ENCODE peak calls at places on chromosomes 7 and 10, in seven cellular contexts. G is keratinocyte; V is GM06990; A is BJ; P is CD8-positive, alpha-beta T cell; E is transverse colon; Q is left ventricle myocardium inferior. M is an unnamed sample. For H3K27me3, the result is how much of the 10 kb centered on the place peaks cover.

GRCh38 chr10:32985781-32986350 is 27.8 kb upstream of the ITGB1 start:
- DNase-seq in Q (no peak), V (no peak), P (no peak), A (no peak), E (no peak), G (no peak), M (no peak)

GRCh38 chr10:128854965-128855364 is 612.1 kb upstream of the MGMT start:
- DNase-seq in A (no peak), Q (peak), G (no peak), E (peak), V (no peak), P (no peak), M (peak)

GRCh38 chr10:70834448-70835151 is 18.9 kb downstream of the SGPL1 start:
- DNase-seq in P (no peak), V (no peak), E (no peak), Q (no peak), G (no peak), A (no peak), M (no peak)

GRCh38 chr7:73612598-73613269 is 11.6 kb downstream of the MLXIPL start:
- DNase-seq in P (no peak), Q (no peak), V (no peak), G (no peak), E (peak), A (no peak), M (no peak)

GRCh38 chr7:85103962-85104361 is 82.9 kb downstream of the SEMA3D start:
- DNase-seq in A (no peak), G (peak), E (no peak), Q (no peak), V (no peak), P (no peak), M (no peak)

GRCh38 chr10:70661623-70662361 is 10.5 kb upstream of the ADAMTS14 start:
- DNase-seq in A (no peak), G (no peak), P (no peak), V (no peak), Q (no peak), E (no peak), M (no peak)

GRCh38 chr10:83233691-83234090 is 905.6 kb upstream of the GHITM start:
- DNase-seq in G (no peak), E (no peak), P (no peak), V (no peak), A (no peak), Q (no peak), M (no peak)

GRCh38 chr7:46486264-46487206 is 565.5 kb upstream of the IGFBP3 start:
- DNase-seq in G (peak), V (no peak), A (peak), Q (peak), E (peak), P (no peak), M (peak)

GRCh38 chr7:18262054-18262453 is 233.5 kb upstream of the HDAC9 start:
- DNase-seq in G (no peak), P (no peak), E (no peak), V (no peak), A (no peak), Q (no peak), M (no peak)

GRCh38 chr7:129989466-129989865 is 36.7 kb upstream of the UBE2H start:
- DNase-seq in Q (no peak), A (no peak), V (peak), P (peak), G (no peak), E (no peak), M (no peak)

GRCh38 chr10:131933016-131933694 is 32.3 kb downstream of the PPP2R2D start:
- DNase-seq in E (peak), P (no peak), V (no peak), A (no peak), G (no peak), Q (no peak), M (no peak)

GRCh38 chr7:17130281-17131059 is 168.0 kb upstream of the AHR start:
- DNase-seq in P (no peak), E (no peak), Q (no peak), V (no peak), G (no peak), A (peak), M (peak)

GRCh38 chr10:90418869-90419652 is 438.8 kb downstream of the HTR7 start:
- DNase-seq in A (peak), Q (no peak), E (no peak), G (peak), P (no peak), V (no peak), M (peak)

GRCh38 chr10:97827778-97828291 is 21.8 kb upstream of the GOLGA7B start:
- DNase-seq in P (no peak), G (no peak), E (no peak), V (no peak), Q (no peak), A (no peak), M (peak)

GRCh38 chr7:107180378-107180777 is 11.6 kb downstream of the HBP1 start:
- DNase-seq in P (peak), Q (no peak), G (no peak), V (no peak), E (peak), A (no peak), M (no peak)

GRCh38 chr10:110762109-110762848 is 109.4 kb upstream of the PDCD4 start:
- DNase-seq in G (no peak), A (no peak), V (no peak), Q (no peak), E (no peak), P (no peak), M (no peak)

GRCh38 chr10:103278862-103279298 is 1.9 kb downstream of the INA start:
- DNase-seq in Q (peak), P (peak), V (no peak), A (no peak), G (no peak), E (peak), M (no peak)

GRCh38 chr10:35554036-35554435 is 51.1 kb upstream of the GJD4 start:
- DNase-seq in P (no peak), Q (no peak), V (no peak), E (no peak), A (no peak), G (no peak), M (no peak)

GRCh38 chr10:128587689-128588088 is 461.5 kb upstream of the MKI67 start:
- DNase-seq in V (no peak), P (no peak), G (no peak), A (no peak), E (no peak), Q (no peak), M (no peak)

GRCh38 chr7:127761196-127761595 is 109.2 kb downstream of the SND1 start:
- DNase-seq in P (no peak), A (no peak), V (no peak), E (no peak), Q (no peak), G (no peak), M (no peak)

GRCh38 chr7:151275813-151276577 is 27.5 kb upstream of the SMARCD3 start:
- DNase-seq in A (no peak), G (no peak), V (no peak), Q (no peak), P (no peak), E (no peak), M (no peak)

DNA sequence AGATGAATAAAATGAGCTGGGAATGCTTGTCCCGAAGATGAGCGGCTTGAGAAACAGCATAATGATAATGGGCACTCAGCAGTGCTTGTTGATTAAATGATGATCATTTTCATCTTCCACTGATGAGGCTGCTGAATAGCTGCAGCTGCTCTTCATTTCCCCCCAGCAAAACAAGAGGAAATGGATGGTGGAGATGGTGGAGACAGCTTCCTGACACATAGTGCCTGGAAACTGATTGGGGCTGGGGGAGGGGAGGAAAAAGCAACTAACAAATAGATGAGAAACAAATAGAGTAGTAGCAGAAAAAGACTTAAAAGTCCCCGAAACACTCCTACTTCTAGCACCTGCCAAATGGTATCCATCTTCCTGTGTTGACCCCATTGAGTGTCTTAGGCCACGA is 41.4 kb downstream of the MRC1 start:
- DNase-seq in Q (no peak), G (no peak), E (no peak), A (no peak), V (no peak), P (no peak), M (no peak)
- TF ChIP-seq CTCF in Q (no peak), G (no peak), E (no peak), A (no peak), V (no peak), P (no peak), M (no peak)

GRCh38 chr7:99665989-99666388 is 13.8 kb downstream of the CYP3A5 start:
- DNase-seq in G (no peak), Q (no peak), A (no peak), E (no peak), P (no peak), V (no peak), M (no peak)
- H3K27me3 ChIP-seq in G (under half), Q (under half), A (under half), E (under half), P (under half), V (under half), M (under half)

DNA sequence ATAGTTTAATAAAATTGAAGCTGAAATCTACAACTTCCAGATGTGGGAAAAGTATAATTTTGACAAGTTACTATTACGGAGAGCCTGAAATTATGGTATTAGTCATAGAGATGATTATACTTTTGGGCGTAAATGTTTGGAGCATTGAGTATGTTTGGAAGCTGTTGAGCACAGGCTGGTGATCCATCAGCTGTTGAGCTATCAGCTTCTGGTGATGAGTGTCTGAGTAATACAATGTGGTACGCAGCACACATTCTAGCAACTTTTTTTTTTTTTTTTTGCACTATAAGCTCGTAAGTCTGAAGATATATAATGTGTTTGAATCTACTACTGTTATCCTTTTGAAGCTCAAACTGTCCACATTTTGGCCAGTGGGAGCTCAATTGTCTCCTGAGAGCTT is 123.4 kb downstream of the ATE1 start:
- DNase-seq in Q (no peak), G (no peak), E (no peak), P (no peak), A (no peak), V (no peak), M (no peak)
- H3K4me3 ChIP-seq in Q (no peak), G (no peak), E (no peak), P (no peak), A (no peak), V (no peak), M (no peak)

DNA sequence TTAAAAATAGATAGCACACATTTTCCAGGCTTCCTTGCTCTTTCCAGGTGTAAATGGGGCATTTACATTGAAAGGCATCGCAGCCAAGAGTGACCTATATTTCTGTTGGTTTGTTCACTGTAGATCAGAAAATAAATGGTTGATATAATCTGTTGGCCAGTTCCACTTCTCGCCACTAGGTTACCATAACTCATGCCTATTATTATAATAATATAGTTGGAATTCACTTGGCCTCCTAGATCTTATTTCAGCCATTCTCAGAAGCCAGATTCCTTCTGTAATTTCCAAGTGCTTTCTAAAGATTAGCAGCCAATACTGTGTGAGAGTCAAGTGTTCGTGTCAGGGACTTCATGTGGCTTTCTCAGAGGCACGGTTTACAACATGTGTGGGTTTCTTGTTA is 179.5 kb downstream of the DNAH11 start:
- DNase-seq in A (no peak), Q (no peak), V (no peak), G (no peak), P (no peak), E (no peak), M (no peak)
- TF ChIP-seq CTCF in A (no peak), Q (peak), V (peak), G (peak), P (no peak), E (peak), M (peak)

GRCh38 chr7:155336812-155337602 is 39.3 kb downstream of the INSIG1 start:
- DNase-seq in A (no peak), V (no peak), E (no peak), Q (no peak), G (no peak), P (no peak), M (no peak)

GRCh38 chr7:155340071-155340531 is 42.4 kb downstream of the INSIG1 start:
- DNase-seq in P (no peak), Q (no peak), G (no peak), V (no peak), A (no peak), E (no peak), M (no peak)

GRCh38 chr7:155339474-155339873 is 41.8 kb downstream of the INSIG1 start:
- DNase-seq in E (no peak), A (no peak), P (no peak), Q (no peak), V (no peak), G (no peak), M (no peak)

GRCh38 chr7:155337946-155338631 is 40.4 kb downstream of the INSIG1 start:
- DNase-seq in A (no peak), V (no peak), Q (no peak), G (no peak), P (no peak), E (no peak), M (no peak)

DNA sequence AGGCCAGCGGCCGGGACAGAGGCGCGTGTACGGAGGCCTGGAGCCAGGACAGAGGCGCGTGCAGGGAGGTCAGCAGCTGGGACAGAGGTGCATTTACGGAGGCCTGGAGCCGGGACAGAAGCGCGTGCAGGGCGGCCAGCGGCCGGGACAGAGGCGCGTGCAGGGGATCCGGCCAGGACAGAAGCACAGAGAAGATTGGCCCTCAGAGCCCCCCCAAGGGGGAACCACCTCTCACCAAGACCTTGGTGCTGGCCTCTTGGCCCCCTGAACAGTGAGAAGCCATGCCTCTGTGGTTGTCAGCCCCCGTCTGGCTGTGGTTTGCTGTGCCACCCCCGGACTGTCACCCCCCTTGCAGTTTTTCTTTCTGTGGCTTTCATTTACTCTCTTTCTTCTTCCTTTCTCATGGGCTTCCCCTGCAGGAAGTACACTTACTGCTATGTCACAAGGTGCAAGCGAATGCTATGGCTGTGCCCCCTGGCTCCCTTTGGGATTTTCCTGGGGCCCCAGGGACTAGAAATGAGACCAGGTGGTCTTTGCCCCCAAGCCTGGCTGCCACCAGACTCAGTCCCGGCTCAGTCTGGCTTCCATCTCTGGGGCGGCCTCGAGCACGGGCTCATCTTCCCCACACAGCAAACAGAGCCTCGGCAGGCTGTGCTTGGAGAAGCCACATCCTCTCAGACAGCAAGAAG is 41.1 kb downstream of the INSIG1 start:
- DNase-seq in E (no peak), P (peak), G (no peak), V (no peak), A (no peak), Q (no peak), M (no peak)
- H3K27me3 ChIP-seq in E (under half), P (under half), G (under half), V (under half), A (under half), Q (half or more), M (under half)

GRCh38 chr10:22343761-22344160 is 1.5 kb upstream of the SPAG6 start:
- DNase-seq in P (no peak), E (no peak), V (no peak), Q (no peak), A (no peak), G (no peak), M (no peak)
- H3K4me3 ChIP-seq in P (no peak), E (no peak), V (no peak), Q (no peak), A (no peak), G (no peak), M (no peak)

GRCh38 chr10:61941202-61941651 is 39.7 kb downstream of the ARID5B start:
- DNase-seq in Q (no peak), A (no peak), G (no peak), E (no peak), V (peak), P (no peak), M (no peak)

GRCh38 chr10:61939575-61940301 is 38.2 kb downstream of the ARID5B start:
- DNase-seq in A (peak), Q (no peak), V (no peak), E (no peak), G (no peak), P (no peak), M (no peak)

GRCh38 chr10:61944445-61945123 is 43.1 kb downstream of the ARID5B start:
- DNase-seq in G (no peak), A (no peak), P (no peak), Q (no peak), V (no peak), E (no peak), M (no peak)

GRCh38 chr10:61942997-61943457 is 41.5 kb downstream of the ARID5B start:
- DNase-seq in A (peak), V (no peak), Q (no peak), G (no peak), E (no peak), P (no peak), M (no peak)

DNA sequence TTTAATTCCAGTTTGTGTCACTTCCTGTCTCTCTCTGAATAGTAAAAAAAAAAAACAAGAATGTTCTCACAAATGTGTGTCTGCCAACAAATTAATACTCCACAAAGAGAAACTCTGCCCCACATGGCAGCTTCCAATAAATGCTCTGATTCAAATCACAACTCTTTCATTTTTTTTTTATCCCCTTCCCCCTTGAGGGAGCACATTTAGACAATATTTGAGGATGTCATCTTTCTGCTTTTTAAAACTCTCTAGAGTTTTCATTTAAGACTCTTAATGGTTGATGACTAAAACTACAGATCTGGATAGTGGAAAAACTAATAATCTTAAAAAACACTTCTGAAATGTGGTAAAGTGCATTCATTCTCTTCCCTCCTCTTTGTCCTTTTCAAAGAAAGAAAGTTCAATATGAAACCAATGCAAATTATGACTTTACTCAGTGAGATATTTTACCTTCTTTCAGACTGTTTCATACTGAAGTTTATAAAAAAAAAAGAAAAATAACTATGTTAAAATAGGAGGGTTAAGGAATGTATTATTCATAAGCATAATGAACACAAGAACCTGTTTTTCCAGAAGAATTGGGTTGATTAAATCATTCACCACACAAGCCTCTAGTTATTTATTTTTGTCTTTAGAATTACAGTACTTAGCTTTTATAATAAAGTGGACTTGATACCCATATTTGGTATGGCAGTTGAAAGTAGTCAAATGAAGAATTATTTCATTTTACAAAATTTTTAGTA is 42.4 kb downstream of the ARID5B start:
- DNase-seq in Q (no peak), G (no peak), P (no peak), E (no peak), A (no peak), V (peak), M (no peak)
- TF ChIP-seq CTCF in Q (peak), G (no peak), P (no peak), E (no peak), A (no peak), V (no peak), M (peak)

DNA sequence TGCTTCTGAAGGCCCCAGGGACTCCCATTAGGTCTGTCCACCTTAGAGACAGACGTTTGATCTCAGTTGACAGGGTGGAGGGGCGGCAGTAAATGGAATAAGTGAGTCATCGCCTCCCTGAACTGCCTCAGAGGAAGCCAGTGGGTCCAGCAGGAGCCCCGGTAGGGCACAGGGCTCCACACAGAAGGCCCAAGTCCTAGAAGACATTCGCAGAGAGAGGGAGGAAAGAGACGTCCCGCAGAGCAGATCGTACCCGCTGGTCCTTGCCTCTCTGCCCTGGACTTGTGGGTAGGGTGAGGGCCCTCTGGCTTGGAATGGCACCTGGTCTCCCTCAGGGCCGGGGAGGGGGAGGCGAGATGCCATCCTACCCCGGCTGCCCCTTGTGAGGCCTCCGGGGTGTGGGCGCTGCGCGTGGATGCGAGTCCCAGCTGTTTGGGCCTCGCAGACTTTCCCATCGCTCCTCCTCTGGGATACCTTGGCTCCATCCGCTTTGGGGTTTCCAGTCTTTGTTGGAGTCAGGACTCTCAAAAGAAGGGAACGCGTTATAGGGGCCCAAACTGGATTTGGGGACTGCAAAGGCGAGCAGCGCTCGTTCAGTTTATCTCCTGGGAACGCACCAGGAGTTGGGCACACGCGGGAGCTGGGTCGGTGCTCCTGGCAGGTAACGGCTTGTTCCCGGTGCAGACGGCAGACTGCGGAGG is 5.1 kb downstream of the TLX1 start:
- DNase-seq in A (no peak), E (no peak), P (no peak), Q (no peak), G (no peak), V (no peak), M (no peak)
- H3K27me3 ChIP-seq in A (half or more), E (half or more), P (half or more), Q (half or more), G (half or more), V (under half), M (half or more)

DNA sequence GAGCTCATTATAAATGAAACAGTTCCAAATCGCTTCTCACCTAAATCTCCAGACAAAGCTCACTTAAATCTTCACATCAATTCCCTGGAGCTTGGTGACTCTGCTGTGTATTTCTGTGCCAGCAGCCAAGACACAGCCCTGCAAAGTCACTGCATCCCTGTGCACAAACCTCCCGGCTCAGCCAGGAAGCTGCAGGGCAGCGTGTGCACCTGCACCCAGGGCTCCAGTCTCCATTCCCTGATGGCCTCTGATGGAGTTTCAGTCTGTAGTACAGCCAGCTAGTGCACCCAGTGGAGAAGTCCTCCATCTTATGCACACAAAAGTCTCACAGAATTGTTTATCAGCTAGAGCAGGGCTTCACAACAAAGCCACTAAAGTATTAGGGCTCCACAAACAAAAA is 51.1 kb upstream of the PRSS58 start:
- DNase-seq in G (no peak), V (no peak), E (no peak), P (no peak), Q (no peak), A (no peak), M (no peak)
- H3K4me3 ChIP-seq in G (no peak), V (no peak), E (no peak), P (no peak), Q (no peak), A (no peak), M (no peak)

M was measured in kidney epithelial cell.